ENCODE peak calls at places on chromosomes 13 and 19, in six cellular contexts. B is testis, J is A549, K is body of pancreas, E is sigmoid colon, R is breast epithelium. S is an unnamed sample.

GRCh38 chr19:1650627-1651009 is 1.8 kb downstream of the TCF3 start:
- DNase-seq in B (no peak), J (no peak), K (no peak), E (no peak), R (no peak), S (no peak)

GRCh38 chr13:23707674-23708073 is 137.5 kb downstream of the TNFRSF19 start:
- DNase-seq in B (no peak), J (peak; percentile 24), K (no peak), E (no peak), R (no peak), S (no peak)

GRCh38 chr13:110269509-110270185 is 37.3 kb downstream of the COL4A1 start:
- DNase-seq in B (no peak), J (no peak), K (no peak), E (no peak), R (no peak), S (no peak)

GRCh38 chr19:55642153-55643002 is 1.1 kb upstream of the ZNF581 start:
- DNase-seq in B (peak; percentile 59), J (no peak), K (no peak), E (peak; percentile 72), R (no peak), S (no peak)

GRCh38 chr19:1324792-1325567 is 39.3 kb downstream of the EFNA2 start:
- DNase-seq in B (peak; percentile 90), J (peak; percentile 78), K (peak; percentile 40), E (peak; percentile 81), R (peak; percentile 69), S (peak; percentile 55)

GRCh38 chr13:92727118-92727517 is 499.5 kb upstream of the GPC6 start:
- DNase-seq in B (no peak), J (no peak), K (no peak), E (no peak), R (no peak), S (no peak)

GRCh38 chr13:88751994-88752393 is 1080.8 kb downstream of the SLITRK5 start:
- DNase-seq in B (no peak), J (no peak), K (no peak), E (no peak), R (no peak), S (no peak)

GRCh38 chr13:95643814-95644598 is 500 bp downstream of the DZIP1 start:
- DNase-seq in B (peak; percentile 27), J (peak; percentile 48), K (no peak), E (no peak), R (no peak), S (no peak)

GRCh38 chr13:57569981-57570380 is 61.6 kb upstream of the PCDH17 start:
- DNase-seq in B (no peak), J (no peak), K (no peak), E (no peak), R (no peak), S (no peak)

GRCh38 chr13:33322965-33323668 is 37.6 kb upstream of the STARD13 start:
- DNase-seq in B (no peak), J (no peak), K (no peak), E (no peak), R (no peak), S (no peak)

GRCh38 chr13:95896302-95896701 is 156.9 kb downstream of the UGGT2 start:
- DNase-seq in B (no peak), J (no peak), K (no peak), E (no peak), R (no peak), S (no peak)

GRCh38 chr13:43785681-43786471 is 896 bp downstream of the ENOX1 start:
- DNase-seq in B (peak; percentile 93), J (peak; percentile 64), K (peak; percentile 78), E (peak; percentile 96), R (peak; percentile 68), S (peak; percentile 76)

GRCh38 chr13:97228850-97229521 is 6.9 kb downstream of the MBNL2 start:
- DNase-seq in B (no peak), J (no peak), K (no peak), E (no peak), R (no peak), S (no peak)

GRCh38 chr19:42175952-42176648 is 41.4 kb downstream of the DEDD2 start:
- DNase-seq in B (peak; percentile 21), J (peak; percentile 51), K (no peak), E (no peak), R (no peak), S (no peak)

GRCh38 chr19:29117926-29118325 is 95.0 kb downstream of the UQCRFS1 start:
- DNase-seq in B (no peak), J (no peak), K (no peak), E (no peak), R (no peak), S (no peak)

GRCh38 chr19:13006431-13007281 is 11.4 kb downstream of the NFIX start:
- DNase-seq in B (no peak), J (no peak), K (no peak), E (peak; percentile 88), R (no peak), S (no peak)

GRCh38 chr19:18281082-18282020 is at the start of gene JUND:
- DNase-seq in B (peak; percentile 96), J (peak; percentile 98), K (peak; percentile 99), E (peak; percentile 99), R (peak; percentile 97), S (peak; percentile 99)

GRCh38 chr19:8251025-8251472 is 41.9 kb downstream of the CERS4 start:
- DNase-seq in B (peak; percentile 86), J (no peak), K (peak; percentile 85), E (peak; percentile 95), R (peak; percentile 81), S (no peak)

GRCh38 chr19:43675269-43675879 is 5.4 kb upstream of the PLAUR start:
- DNase-seq in B (no peak), J (peak; percentile 88), K (peak; percentile 73), E (no peak), R (peak; percentile 68), S (no peak)

GRCh38 chr19:7366701-7367420 is 18.1 kb downstream of the ARHGEF18 start:
- DNase-seq in B (no peak), J (peak; percentile 70), K (peak; percentile 26), E (no peak), R (no peak), S (no peak)

GRCh38 chr19:30689474-30689873 is 317.3 kb downstream of the ZNF536 start:
- DNase-seq in B (no peak), J (no peak), K (no peak), E (peak; percentile 30), R (no peak), S (no peak)

GRCh38 chr13:96449920-96450319 is 360.0 kb downstream of the HS6ST3 start:
- DNase-seq in B (no peak), J (no peak), K (no peak), E (no peak), R (no peak), S (no peak)

GRCh38 chr13:31048521-31048920 is 113.2 kb downstream of the HSPH1 start:
- DNase-seq in B (no peak), J (peak; percentile 24), K (no peak), E (no peak), R (no peak), S (no peak)

GRCh38 chr19:48506138-48506733 is 5.4 kb downstream of the LMTK3 start:
- DNase-seq in B (no peak), J (peak; percentile 84), K (no peak), E (no peak), R (no peak), S (no peak)

GRCh38 chr19:5125797-5126497 is 157.0 kb downstream of the KDM4B start:
- DNase-seq in B (no peak), J (no peak), K (no peak), E (no peak), R (no peak), S (no peak)

GRCh38 chr13:75760182-75760981 is 124.3 kb downstream of the LMO7 start:
- DNase-seq in B (peak; percentile 27), J (peak; percentile 75), K (peak; percentile 89), E (no peak), R (no peak), S (no peak)

GRCh38 chr19:47650695-47651094 is 41.8 kb downstream of the BICRA start:
- DNase-seq in B (no peak), J (no peak), K (no peak), E (no peak), R (no peak), S (no peak)

GRCh38 chr13:51793570-51794273 is 10.2 kb downstream of the DHRS12 start:
- DNase-seq in B (no peak), J (peak; percentile 53), K (peak; percentile 67), E (peak; percentile 45), R (no peak), S (peak; percentile 85)

GRCh38 chr19:33406521-33407139 is 33.1 kb downstream of the CEBPG start:
- DNase-seq in B (peak; percentile 79), J (peak; percentile 76), K (peak; percentile 71), E (peak; percentile 83), R (no peak), S (peak; percentile 81)
- TF ChIP-seq CTCF in B (peak; percentile 93), J (peak; percentile 99), K (peak; percentile 90), E (peak; percentile 97), R (peak; percentile 91), S (peak; percentile 92)

GRCh38 chr13:48001127-48001881 is at the start of gene SUCLA2:
- DNase-seq in B (peak; percentile 91), J (peak; percentile 87), K (peak; percentile 91), E (peak; percentile 92), R (peak; percentile 80), S (peak; percentile 90)

GRCh38 chr13:47997384-47997783 is 3.7 kb downstream of the SUCLA2 start:
- DNase-seq in B (no peak), J (no peak), K (no peak), E (no peak), R (no peak), S (no peak)

GRCh38 chr13:48004201-48004600 is 3.1 kb upstream of the SUCLA2 start:
- DNase-seq in B (no peak), J (no peak), K (no peak), E (no peak), R (no peak), S (peak; percentile 10)

GRCh38 chr13:48000559-48001126 is 430 bp downstream of the SUCLA2 start:
- DNase-seq in B (no peak), J (peak; percentile 7), K (peak; percentile 3), E (peak; percentile 66), R (peak; percentile 52), S (peak; percentile 31)

GRCh38 chr13:47999973-48000372 is 1.1 kb downstream of the SUCLA2 start:
- DNase-seq in B (no peak), J (no peak), K (no peak), E (no peak), R (no peak), S (no peak)
- H3K27ac ChIP-seq in B (no peak overlapping the region), J (peak overlapping the region; percentile 98), K (no peak overlapping the region), E (peak overlapping the region; percentile 90), R (no peak overlapping the region), S (no peak overlapping the region)

GRCh38 chr13:99302637-99303505 is 4.3 kb downstream of the GPR183 start:
- DNase-seq in B (no peak), J (no peak), K (no peak), E (no peak), R (no peak), S (no peak)
- TF ChIP-seq POLR2A in B (no peak), J (no peak), K (no peak), E (no peak), R (no peak), S (no peak)

DNA sequence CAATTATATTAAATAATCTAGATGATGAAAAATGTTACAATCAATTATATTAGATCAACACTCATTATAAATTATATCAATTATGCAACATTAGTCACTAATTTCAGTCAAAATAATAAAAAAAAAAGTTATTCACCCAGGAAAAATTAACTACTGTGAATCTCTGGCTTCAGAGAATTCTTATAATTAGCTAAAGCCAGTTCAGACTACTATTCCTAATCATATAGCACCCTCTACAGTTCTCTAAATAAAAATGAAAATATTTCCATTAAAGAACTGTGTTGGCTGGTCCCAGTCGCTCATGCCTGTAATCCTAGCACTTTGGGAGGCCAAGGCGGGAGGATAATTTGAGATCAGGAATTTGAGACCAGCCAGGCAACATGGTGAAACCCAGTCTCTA is 33.0 kb downstream of the XPO4 start:
- DNase-seq in B (no peak), J (no peak), K (no peak), E (no peak), R (no peak), S (no peak)
- TF ChIP-seq CTCF in B (no peak), J (no peak), K (no peak), E (no peak), R (no peak), S (peak; percentile 10)

S was measured in adrenal gland.